ENCODE peak calls at places on chromosomes 1 and 21, in ten cellular contexts. One of them, this sample, is unnamed.

GRCh38 chr1:115186871-115187270 is 97.6 kb upstream of the TSPAN2 start:
- DNase-seq in body of pancreas: no peak
- DNase-seq in COR-L47: no peak
- DNase-seq in stimulated activated CD4-positive, alpha-beta T cell treated with anti-CD3 and anti-CD28 coated beads, Interleukin-1b, Interleukin-23, amount 100 ng/mL, for 48 hours: no peak
- DNase-seq in PC-9: no peak
- DNase-seq in fibroblast of lung: no peak
- DNase-seq in activated CD8-positive, alpha-beta memory T cell treated with anti-CD3 and anti-CD28 coated beads for 1 hour: no peak
- DNase-seq in MG63: no peak
- DNase-seq in T-cell: no peak
- DNase-seq in GM13976: no peak
- DNase-seq in this sample: no peak

GRCh38 chr21:25911730-25912401 is 177.1 kb downstream of the GABPA start:
- DNase-seq in body of pancreas: peak; percentile 71
- DNase-seq in COR-L47: peak; percentile 30
- DNase-seq in stimulated activated CD4-positive, alpha-beta T cell treated with anti-CD3 and anti-CD28 coated beads, Interleukin-1b, Interleukin-23, amount 100 ng/mL, for 48 hours: no peak
- DNase-seq in PC-9: no peak
- DNase-seq in fibroblast of lung: no peak
- DNase-seq in activated CD8-positive, alpha-beta memory T cell treated with anti-CD3 and anti-CD28 coated beads for 1 hour: no peak
- DNase-seq in MG63: peak; percentile 51
- DNase-seq in T-cell: no peak
- DNase-seq in GM13976: no peak
- DNase-seq in this sample: no peak

GRCh38 chr1:112457241-112457640 is 51.5 kb upstream of the WNT2B start:
- DNase-seq in body of pancreas: no peak
- DNase-seq in COR-L47: no peak
- DNase-seq in stimulated activated CD4-positive, alpha-beta T cell treated with anti-CD3 and anti-CD28 coated beads, Interleukin-1b, Interleukin-23, amount 100 ng/mL, for 48 hours: no peak
- DNase-seq in PC-9: no peak
- DNase-seq in fibroblast of lung: peak; percentile 88
- DNase-seq in activated CD8-positive, alpha-beta memory T cell treated with anti-CD3 and anti-CD28 coated beads for 1 hour: no peak
- DNase-seq in MG63: peak; percentile 67
- DNase-seq in T-cell: no peak
- DNase-seq in GM13976: no peak
- DNase-seq in this sample: no peak

GRCh38 chr1:239418241-239418640 is 31.9 kb downstream of the CHRM3 start:
- DNase-seq in body of pancreas: no peak
- DNase-seq in COR-L47: no peak
- DNase-seq in stimulated activated CD4-positive, alpha-beta T cell treated with anti-CD3 and anti-CD28 coated beads, Interleukin-1b, Interleukin-23, amount 100 ng/mL, for 48 hours: no peak
- DNase-seq in PC-9: no peak
- DNase-seq in fibroblast of lung: no peak
- DNase-seq in activated CD8-positive, alpha-beta memory T cell treated with anti-CD3 and anti-CD28 coated beads for 1 hour: no peak
- DNase-seq in MG63: no peak
- DNase-seq in T-cell: no peak
- DNase-seq in GM13976: no peak
- DNase-seq in this sample: no peak

GRCh38 chr1:62299426-62300200 is 19.6 kb downstream of the KANK4 start:
- DNase-seq in body of pancreas: peak; percentile 72
- DNase-seq in COR-L47: peak; percentile 68
- DNase-seq in stimulated activated CD4-positive, alpha-beta T cell treated with anti-CD3 and anti-CD28 coated beads, Interleukin-1b, Interleukin-23, amount 100 ng/mL, for 48 hours: no peak
- DNase-seq in PC-9: no peak
- DNase-seq in fibroblast of lung: no peak
- DNase-seq in activated CD8-positive, alpha-beta memory T cell treated with anti-CD3 and anti-CD28 coated beads for 1 hour: no peak
- DNase-seq in MG63: no peak
- DNase-seq in T-cell: no peak
- DNase-seq in GM13976: no peak
- DNase-seq in this sample: no peak

GRCh38 chr1:33367488-33368405 is 46.8 kb upstream of the A3GALT2 start:
- DNase-seq in body of pancreas: peak; percentile 89
- DNase-seq in COR-L47: peak; percentile 79
- DNase-seq in stimulated activated CD4-positive, alpha-beta T cell treated with anti-CD3 and anti-CD28 coated beads, Interleukin-1b, Interleukin-23, amount 100 ng/mL, for 48 hours: peak; percentile 82
- DNase-seq in PC-9: peak; percentile 48
- DNase-seq in fibroblast of lung: peak; percentile 82
- DNase-seq in activated CD8-positive, alpha-beta memory T cell treated with anti-CD3 and anti-CD28 coated beads for 1 hour: peak; percentile 69
- DNase-seq in MG63: peak; percentile 68
- DNase-seq in T-cell: peak; percentile 71
- DNase-seq in GM13976: peak; percentile 94
- DNase-seq in this sample: peak; percentile 72

GRCh38 chr1:179229214-179230140 is at the start of gene ABL2:
- DNase-seq in body of pancreas: peak; percentile 47
- DNase-seq in COR-L47: peak; percentile 69
- DNase-seq in stimulated activated CD4-positive, alpha-beta T cell treated with anti-CD3 and anti-CD28 coated beads, Interleukin-1b, Interleukin-23, amount 100 ng/mL, for 48 hours: peak; percentile 45
- DNase-seq in PC-9: peak; percentile 39
- DNase-seq in fibroblast of lung: peak; percentile 25
- DNase-seq in activated CD8-positive, alpha-beta memory T cell treated with anti-CD3 and anti-CD28 coated beads for 1 hour: no peak
- DNase-seq in MG63: peak; percentile 50
- DNase-seq in T-cell: peak; percentile 26
- DNase-seq in GM13976: peak; percentile 82
- DNase-seq in this sample: peak; percentile 41

GRCh38 chr1:33824321-33824720 is 39.6 kb upstream of the HMGB4 start:
- DNase-seq in body of pancreas: no peak
- DNase-seq in COR-L47: no peak
- DNase-seq in stimulated activated CD4-positive, alpha-beta T cell treated with anti-CD3 and anti-CD28 coated beads, Interleukin-1b, Interleukin-23, amount 100 ng/mL, for 48 hours: no peak
- DNase-seq in PC-9: no peak
- DNase-seq in fibroblast of lung: no peak
- DNase-seq in activated CD8-positive, alpha-beta memory T cell treated with anti-CD3 and anti-CD28 coated beads for 1 hour: no peak
- DNase-seq in MG63: no peak
- DNase-seq in T-cell: no peak
- DNase-seq in GM13976: no peak
- DNase-seq in this sample: no peak

GRCh38 chr1:162285149-162285561 is 91.5 kb downstream of the SPATA46 start:
- DNase-seq in body of pancreas: peak; percentile 88
- DNase-seq in COR-L47: peak; percentile 38
- DNase-seq in stimulated activated CD4-positive, alpha-beta T cell treated with anti-CD3 and anti-CD28 coated beads, Interleukin-1b, Interleukin-23, amount 100 ng/mL, for 48 hours: no peak
- DNase-seq in PC-9: peak; percentile 97
- DNase-seq in fibroblast of lung: no peak
- DNase-seq in activated CD8-positive, alpha-beta memory T cell treated with anti-CD3 and anti-CD28 coated beads for 1 hour: no peak
- DNase-seq in MG63: no peak
- DNase-seq in T-cell: no peak
- DNase-seq in GM13976: no peak
- DNase-seq in this sample: no peak

GRCh38 chr1:154404511-154404931 is 622 bp upstream of the IL6R start:
- DNase-seq in body of pancreas: no peak
- DNase-seq in COR-L47: no peak
- DNase-seq in stimulated activated CD4-positive, alpha-beta T cell treated with anti-CD3 and anti-CD28 coated beads, Interleukin-1b, Interleukin-23, amount 100 ng/mL, for 48 hours: no peak
- DNase-seq in PC-9: no peak
- DNase-seq in fibroblast of lung: no peak
- DNase-seq in activated CD8-positive, alpha-beta memory T cell treated with anti-CD3 and anti-CD28 coated beads for 1 hour: no peak
- DNase-seq in MG63: no peak
- DNase-seq in T-cell: no peak
- DNase-seq in GM13976: no peak
- DNase-seq in this sample: no peak

GRCh38 chr1:44812822-44813543 is 4.7 kb downstream of the BTBD19 start:
- DNase-seq in body of pancreas: peak; percentile 36
- DNase-seq in COR-L47: no peak
- DNase-seq in stimulated activated CD4-positive, alpha-beta T cell treated with anti-CD3 and anti-CD28 coated beads, Interleukin-1b, Interleukin-23, amount 100 ng/mL, for 48 hours: no peak
- DNase-seq in PC-9: no peak
- DNase-seq in fibroblast of lung: no peak
- DNase-seq in activated CD8-positive, alpha-beta memory T cell treated with anti-CD3 and anti-CD28 coated beads for 1 hour: no peak
- DNase-seq in MG63: no peak
- DNase-seq in T-cell: no peak
- DNase-seq in GM13976: no peak
- DNase-seq in this sample: no peak

GRCh38 chr1:202088216-202088615 is 34.5 kb upstream of the GPR37L1 start:
- DNase-seq in body of pancreas: no peak
- DNase-seq in COR-L47: peak; percentile 27
- DNase-seq in stimulated activated CD4-positive, alpha-beta T cell treated with anti-CD3 and anti-CD28 coated beads, Interleukin-1b, Interleukin-23, amount 100 ng/mL, for 48 hours: no peak
- DNase-seq in PC-9: no peak
- DNase-seq in fibroblast of lung: no peak
- DNase-seq in activated CD8-positive, alpha-beta memory T cell treated with anti-CD3 and anti-CD28 coated beads for 1 hour: no peak
- DNase-seq in MG63: no peak
- DNase-seq in T-cell: no peak
- DNase-seq in GM13976: no peak
- DNase-seq in this sample: no peak

GRCh38 chr21:36141513-36141925 is 6.6 kb downstream of the CBR3 start:
- DNase-seq in body of pancreas: peak; percentile 91
- DNase-seq in COR-L47: peak; percentile 99
- DNase-seq in stimulated activated CD4-positive, alpha-beta T cell treated with anti-CD3 and anti-CD28 coated beads, Interleukin-1b, Interleukin-23, amount 100 ng/mL, for 48 hours: peak; percentile 88
- DNase-seq in PC-9: peak; percentile 96
- DNase-seq in fibroblast of lung: peak; percentile 85
- DNase-seq in activated CD8-positive, alpha-beta memory T cell treated with anti-CD3 and anti-CD28 coated beads for 1 hour: peak; percentile 90
- DNase-seq in MG63: peak; percentile 78
- DNase-seq in T-cell: peak; percentile 80
- DNase-seq in GM13976: peak; percentile 75
- DNase-seq in this sample: peak; percentile 75